ENCODE peak calls at places on chromosomes 1 and 21, in six cellular contexts. W is left ventricle myocardium inferior, Y is heart right ventricle, L is fibroblast of mammary gland, V is AG09309, E is GM12864. J is an unnamed sample.

GRCh38 chr1:3031401-3032221 is 10.3 kb downstream of the ACTRT2 start:
- DNase-seq in W (no peak), Y (no peak), L (no peak), V (no peak), E (no peak), J (peak; percentile 37)

GRCh38 chr1:143497374-143497747 is 474.4 kb downstream of the FAM72C start:
- DNase-seq in W (peak; percentile 5), Y (no peak), L (no peak), V (no peak), E (no peak), J (no peak)

GRCh38 chr1:186648606-186649005 is 31.6 kb downstream of the PTGS2 start:
- DNase-seq in W (no peak), Y (no peak), L (peak; percentile 20), V (no peak), E (no peak), J (no peak)

GRCh38 chr1:165671531-165671930 is 26.8 kb downstream of the ALDH9A1 start:
- DNase-seq in W (no peak), Y (no peak), L (peak; percentile 49), V (peak; percentile 32), E (no peak), J (no peak)

GRCh38 chr1:232767381-232768074 is 37.7 kb upstream of the MAP10 start:
- DNase-seq in W (no peak), Y (no peak), L (peak; percentile 94), V (peak; percentile 57), E (no peak), J (no peak)

GRCh38 chr1:115330480-115331013 is 7.5 kb downstream of the NGF start:
- DNase-seq in W (no peak), Y (no peak), L (peak; percentile 98), V (peak; percentile 79), E (no peak), J (no peak)

GRCh38 chr1:163361123-163361934 is 39.6 kb downstream of the NUF2 start:
- DNase-seq in W (no peak), Y (no peak), L (peak; percentile 18), V (no peak), E (no peak), J (no peak)

GRCh38 chr1:33097762-33098161 is 16.8 kb downstream of the AZIN2 start:
- DNase-seq in W (no peak), Y (no peak), L (no peak), V (no peak), E (no peak), J (peak; percentile 17)

DNA sequence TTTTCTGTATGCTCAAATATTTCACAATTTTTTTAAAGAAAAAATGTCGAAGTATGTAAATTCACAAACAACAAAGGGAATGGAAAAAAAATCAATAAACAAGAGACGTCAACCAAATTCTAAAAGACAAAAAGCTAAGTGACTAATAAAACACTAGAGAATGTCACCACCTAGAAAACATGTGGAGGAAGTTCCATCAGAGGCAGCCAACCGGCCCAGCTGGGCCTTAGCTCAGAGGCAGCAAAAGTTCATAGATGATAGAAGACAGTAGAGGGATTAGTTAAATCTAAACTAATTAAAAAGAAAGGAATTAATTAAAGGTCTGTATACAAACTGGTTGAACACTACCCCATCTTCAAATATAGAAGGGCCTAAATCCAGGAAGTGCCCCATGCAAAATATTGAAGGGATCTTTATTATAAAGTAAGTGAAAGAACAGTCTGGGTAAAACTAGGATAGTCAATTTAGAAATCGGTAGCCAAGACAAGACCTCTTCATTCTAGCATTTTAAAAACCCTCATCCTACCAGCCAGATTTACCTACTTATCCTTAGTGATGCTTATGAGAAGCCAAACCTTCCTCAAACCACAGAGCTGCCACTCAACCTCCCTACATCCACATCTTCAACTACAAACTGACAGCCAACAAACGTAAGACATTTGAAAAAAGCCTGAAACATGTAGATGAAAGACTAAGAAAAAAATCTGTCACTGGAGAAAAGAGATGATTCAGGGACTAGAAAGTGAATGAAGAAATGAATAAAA is 23.7 kb downstream of the MRPL39 start:
- DNase-seq in W (no peak), Y (no peak), L (no peak), V (no peak), E (no peak), J (no peak)
- H3K4me3 ChIP-seq in W (no peak overlapping the region), Y (no peak overlapping the region), L (no peak overlapping the region), V (no peak overlapping the region), E (no peak overlapping the region), J (no peak overlapping the region)

DNA sequence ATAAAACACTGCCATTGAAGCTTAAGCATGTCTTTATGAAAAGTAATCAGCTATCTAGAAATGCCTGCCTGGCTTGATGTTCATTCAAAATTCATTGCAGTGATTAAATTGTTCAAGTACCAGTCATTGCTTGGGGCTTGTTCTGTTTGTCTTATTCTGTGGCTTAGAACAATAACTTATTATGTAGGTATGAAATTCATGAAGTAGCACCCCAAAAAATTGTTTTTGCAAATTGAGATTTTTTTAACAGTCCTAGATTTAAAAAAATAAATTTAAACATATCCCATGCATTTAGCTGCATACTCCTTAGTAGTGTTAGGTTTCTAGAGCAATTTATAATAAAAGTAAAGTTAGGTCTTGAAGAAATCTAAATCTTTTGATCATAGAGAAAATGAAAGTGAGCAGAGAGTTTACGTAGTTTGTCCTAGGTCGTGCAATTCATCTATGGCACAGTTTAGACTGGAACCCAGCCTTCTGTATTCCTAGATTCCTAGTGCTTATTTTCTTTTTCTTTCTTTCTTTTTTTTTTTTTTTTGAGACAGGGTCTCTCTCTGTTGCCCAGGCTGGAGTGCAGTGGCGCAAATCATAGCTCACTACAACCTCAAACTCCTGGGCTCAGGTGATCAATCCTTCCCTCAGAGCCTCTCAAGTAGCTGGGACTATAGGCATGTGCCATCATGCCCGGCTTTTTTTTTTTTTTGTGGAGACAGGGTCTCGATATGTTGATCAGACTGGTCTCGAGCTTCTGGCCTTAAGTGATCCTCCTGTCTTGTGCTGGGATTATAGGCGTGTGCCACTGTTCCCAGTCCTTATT is 9.3 kb downstream of the MIER1 start:
- DNase-seq in W (no peak), Y (no peak), L (no peak), V (no peak), E (no peak), J (no peak)
- H3K4me3 ChIP-seq in W (peak overlapping the region; percentile 43), Y (peak overlapping the region; percentile 16), L (peak overlapping the region; percentile 17), V (no peak overlapping the region), E (peak overlapping the region; percentile 38), J (peak overlapping the region; percentile 2)

GRCh38 chr21:46454142-46454541 is 4.5 kb upstream of the DIP2A start:
- DNase-seq in W (no peak), Y (no peak), L (no peak), V (no peak), E (no peak), J (no peak)

GRCh38 chr21:46457801-46458314 is 833 bp upstream of the DIP2A start:
- DNase-seq in W (peak; percentile 41), Y (peak; percentile 34), L (peak; percentile 54), V (no peak), E (peak; percentile 10), J (peak; percentile 57)

GRCh38 chr21:46456750-46457149 is 1.9 kb upstream of the DIP2A start:
- DNase-seq in W (no peak), Y (no peak), L (no peak), V (no peak), E (no peak), J (no peak)

GRCh38 chr21:46454634-46455390 is 3.9 kb upstream of the DIP2A start:
- DNase-seq in W (no peak), Y (no peak), L (no peak), V (no peak), E (no peak), J (no peak)

DNA sequence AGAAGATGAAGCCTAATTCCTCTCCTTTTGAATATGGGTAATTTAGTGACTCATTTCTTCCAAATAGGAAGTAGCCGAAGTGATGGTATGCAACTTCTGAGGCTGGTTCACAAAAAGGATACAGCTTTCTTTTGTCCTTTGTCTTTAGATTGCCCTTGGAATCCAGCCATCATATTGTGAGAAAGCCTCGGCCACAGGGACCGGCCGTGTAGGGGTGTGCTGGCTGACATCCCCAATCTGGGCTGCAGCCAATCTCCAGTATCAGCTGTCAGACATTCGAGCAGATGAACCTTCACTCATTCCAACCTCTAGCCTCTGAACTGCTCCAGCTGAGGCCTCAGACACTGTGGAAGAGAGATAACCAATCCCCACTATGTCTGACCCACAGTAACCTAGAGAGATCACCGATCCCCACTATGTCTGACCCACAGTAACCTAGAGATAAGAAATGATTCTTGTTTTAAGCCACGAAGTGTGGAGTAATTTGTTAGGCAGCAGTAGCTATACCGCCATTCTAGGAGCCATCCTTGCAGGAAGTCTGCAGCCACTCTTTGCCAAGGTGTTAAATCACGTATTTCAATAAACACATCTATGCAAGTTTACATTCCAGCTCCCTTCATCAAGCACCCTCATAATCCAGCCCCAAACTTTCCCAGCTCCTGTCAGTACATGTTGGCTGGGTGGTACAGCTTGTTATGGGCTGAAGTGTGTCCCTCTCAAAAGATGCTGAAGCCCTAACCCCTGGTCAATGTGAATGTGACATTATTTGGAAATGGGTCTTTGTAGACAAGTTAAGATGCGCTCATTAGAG is 2.9 kb upstream of the DIP2A start:
- DNase-seq in W (no peak), Y (peak; percentile 39), L (peak; percentile 51), V (no peak), E (no peak), J (no peak)
- H3K4me3 ChIP-seq in W (peak overlapping the region; percentile 98), Y (no peak overlapping the region), L (no peak overlapping the region), V (no peak overlapping the region), E (no peak overlapping the region), J (no peak overlapping the region)

GRCh38 chr1:154407866-154408777 is 3.0 kb downstream of the IL6R start:
- DNase-seq in W (no peak), Y (no peak), L (no peak), V (no peak), E (no peak), J (no peak)
- H3K4me3 ChIP-seq in W (peak overlapping the region; percentile 88), Y (peak overlapping the region; percentile 67), L (no peak overlapping the region), V (no peak overlapping the region), E (peak overlapping the region; percentile 82), J (peak overlapping the region; percentile 79)